ENCODE peak calls at places on chromosomes 11 and 22, in nine cellular contexts. One of them, this sample, is unnamed.

GRCh38 chr11:128483211-128483788 is 104.1 kb downstream of the ETS1 start:
- DNase-seq in H9: no peak
- DNase-seq in colonic mucosa: no peak
- DNase-seq in IMR-90: no peak
- DNase-seq in MM.1S: no peak
- DNase-seq in HepG2: no peak
- DNase-seq in nephron progenitor cell: no peak
- DNase-seq in lung: no peak
- DNase-seq in AG04450: no peak
- DNase-seq in this sample: no peak

GRCh38 chr11:47071871-47072270 is 104.8 kb downstream of the ARFGAP2 start:
- DNase-seq in H9: no peak
- DNase-seq in colonic mucosa: no peak
- DNase-seq in IMR-90: no peak
- DNase-seq in MM.1S: no peak
- DNase-seq in HepG2: no peak
- DNase-seq in nephron progenitor cell: peak
- DNase-seq in lung: no peak
- DNase-seq in AG04450: no peak
- DNase-seq in this sample: no peak

GRCh38 chr11:63548178-63548577 is 11.6 kb downstream of the PLAAT4 start:
- DNase-seq in H9: no peak
- DNase-seq in colonic mucosa: peak
- DNase-seq in IMR-90: no peak
- DNase-seq in MM.1S: no peak
- DNase-seq in HepG2: no peak
- DNase-seq in nephron progenitor cell: no peak
- DNase-seq in lung: no peak
- DNase-seq in AG04450: no peak
- DNase-seq in this sample: no peak

GRCh38 chr11:43576834-43577521 is 103.6 kb upstream of the HSD17B12 start:
- DNase-seq in H9: peak
- DNase-seq in colonic mucosa: peak
- DNase-seq in IMR-90: peak
- DNase-seq in MM.1S: peak
- DNase-seq in HepG2: peak
- DNase-seq in nephron progenitor cell: peak
- DNase-seq in lung: no peak
- DNase-seq in AG04450: no peak
- DNase-seq in this sample: peak

GRCh38 chr22:26800858-26801257 is 143.5 kb downstream of the MIAT start:
- DNase-seq in H9: peak
- DNase-seq in colonic mucosa: no peak
- DNase-seq in IMR-90: peak
- DNase-seq in MM.1S: no peak
- DNase-seq in HepG2: no peak
- DNase-seq in nephron progenitor cell: peak
- DNase-seq in lung: no peak
- DNase-seq in AG04450: peak
- DNase-seq in this sample: peak

GRCh38 chr11:116175707-116176106 is 597.1 kb downstream of the BUD13 start:
- DNase-seq in H9: no peak
- DNase-seq in colonic mucosa: peak
- DNase-seq in IMR-90: no peak
- DNase-seq in MM.1S: no peak
- DNase-seq in HepG2: no peak
- DNase-seq in nephron progenitor cell: no peak
- DNase-seq in lung: no peak
- DNase-seq in AG04450: no peak
- DNase-seq in this sample: peak

GRCh38 chr11:67266424-67267187 is at the start of gene GRK2:
- DNase-seq in H9: no peak
- DNase-seq in colonic mucosa: no peak
- DNase-seq in IMR-90: peak
- DNase-seq in MM.1S: peak
- DNase-seq in HepG2: no peak
- DNase-seq in nephron progenitor cell: peak
- DNase-seq in lung: no peak
- DNase-seq in AG04450: no peak
- DNase-seq in this sample: no peak

GRCh38 chr11:19072464-19072863 is 11.9 kb upstream of the MRGPRX2 start:
- DNase-seq in H9: no peak
- DNase-seq in colonic mucosa: peak
- DNase-seq in IMR-90: no peak
- DNase-seq in MM.1S: no peak
- DNase-seq in HepG2: no peak
- DNase-seq in nephron progenitor cell: no peak
- DNase-seq in lung: no peak
- DNase-seq in AG04450: no peak
- DNase-seq in this sample: no peak

GRCh38 chr11:118170892-118171273 is 5.6 kb downstream of the SCN2B start:
- DNase-seq in H9: no peak
- DNase-seq in colonic mucosa: no peak
- DNase-seq in IMR-90: no peak
- DNase-seq in MM.1S: no peak
- DNase-seq in HepG2: no peak
- DNase-seq in nephron progenitor cell: no peak
- DNase-seq in lung: no peak
- DNase-seq in AG04450: no peak
- DNase-seq in this sample: no peak

GRCh38 chr11:13343931-13344717 is 66.5 kb downstream of the BMAL1 start:
- DNase-seq in H9: peak
- DNase-seq in colonic mucosa: peak
- DNase-seq in IMR-90: peak
- DNase-seq in MM.1S: peak
- DNase-seq in HepG2: peak
- DNase-seq in nephron progenitor cell: peak
- DNase-seq in lung: peak
- DNase-seq in AG04450: peak
- DNase-seq in this sample: peak

GRCh38 chr11:68297812-68298658 is 14.4 kb upstream of the LRP5 start:
- DNase-seq in H9: peak
- DNase-seq in colonic mucosa: peak
- DNase-seq in IMR-90: peak
- DNase-seq in MM.1S: peak
- DNase-seq in HepG2: peak
- DNase-seq in nephron progenitor cell: peak
- DNase-seq in lung: peak
- DNase-seq in AG04450: peak
- DNase-seq in this sample: peak

GRCh38 chr11:4922304-4922703 is 1.8 kb downstream of the OR51G1 start:
- DNase-seq in H9: no peak
- DNase-seq in colonic mucosa: no peak
- DNase-seq in IMR-90: no peak
- DNase-seq in MM.1S: no peak
- DNase-seq in HepG2: no peak
- DNase-seq in nephron progenitor cell: no peak
- DNase-seq in lung: no peak
- DNase-seq in AG04450: no peak
- DNase-seq in this sample: no peak

GRCh38 chr11:62005231-62005661 is 37.8 kb upstream of the FTH1 start:
- DNase-seq in H9: no peak
- DNase-seq in colonic mucosa: no peak
- DNase-seq in IMR-90: no peak
- DNase-seq in MM.1S: no peak
- DNase-seq in HepG2: no peak
- DNase-seq in nephron progenitor cell: no peak
- DNase-seq in lung: no peak
- DNase-seq in AG04450: no peak
- DNase-seq in this sample: peak

GRCh38 chr22:49925525-49926128 is 7.2 kb downstream of the CRELD2 start:
- DNase-seq in H9: no peak
- DNase-seq in colonic mucosa: no peak
- DNase-seq in IMR-90: no peak
- DNase-seq in MM.1S: peak
- DNase-seq in HepG2: no peak
- DNase-seq in nephron progenitor cell: no peak
- DNase-seq in lung: no peak
- DNase-seq in AG04450: no peak
- DNase-seq in this sample: no peak

GRCh38 chr22:32801436-32802290 is at the start of gene TIMP3:
- DNase-seq in H9: peak
- DNase-seq in colonic mucosa: peak
- DNase-seq in IMR-90: peak
- DNase-seq in MM.1S: no peak
- DNase-seq in HepG2: no peak
- DNase-seq in nephron progenitor cell: peak
- DNase-seq in lung: peak
- DNase-seq in AG04450: peak
- DNase-seq in this sample: peak

DNA sequence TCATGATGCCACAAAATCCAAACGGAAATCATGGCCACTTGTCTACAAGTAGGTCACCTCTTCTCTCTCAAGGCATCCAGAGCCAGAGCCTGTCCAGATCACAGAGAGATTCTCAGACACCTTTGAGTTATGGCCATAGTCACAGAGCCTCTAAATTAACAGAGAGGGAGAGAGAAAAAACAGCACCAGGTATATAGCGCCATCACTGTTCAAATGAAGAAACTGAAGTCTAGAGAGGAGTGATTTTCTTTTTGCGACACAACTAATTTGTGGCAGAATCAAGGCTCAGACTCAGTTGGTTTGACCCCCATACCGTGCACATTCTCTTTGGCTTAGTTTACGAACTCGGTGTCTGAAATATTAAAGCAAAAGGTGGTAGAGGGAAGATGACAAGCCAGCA is 512.9 kb downstream of the NTM start:
- DNase-seq in H9: no peak
- DNase-seq in colonic mucosa: no peak
- DNase-seq in IMR-90: no peak
- DNase-seq in MM.1S: no peak
- DNase-seq in HepG2: no peak
- DNase-seq in nephron progenitor cell: no peak
- DNase-seq in lung: no peak
- DNase-seq in AG04450: no peak
- DNase-seq in this sample: no peak
- TF ChIP-seq CTCF in H9: peak
- TF ChIP-seq CTCF in colonic mucosa: no peak
- TF ChIP-seq CTCF in IMR-90: no peak
- TF ChIP-seq CTCF in MM.1S: no peak
- TF ChIP-seq CTCF in HepG2: no peak
- TF ChIP-seq CTCF in nephron progenitor cell: no peak
- TF ChIP-seq CTCF in lung: no peak
- TF ChIP-seq CTCF in AG04450: no peak
- TF ChIP-seq CTCF in this sample: no peak

DNA sequence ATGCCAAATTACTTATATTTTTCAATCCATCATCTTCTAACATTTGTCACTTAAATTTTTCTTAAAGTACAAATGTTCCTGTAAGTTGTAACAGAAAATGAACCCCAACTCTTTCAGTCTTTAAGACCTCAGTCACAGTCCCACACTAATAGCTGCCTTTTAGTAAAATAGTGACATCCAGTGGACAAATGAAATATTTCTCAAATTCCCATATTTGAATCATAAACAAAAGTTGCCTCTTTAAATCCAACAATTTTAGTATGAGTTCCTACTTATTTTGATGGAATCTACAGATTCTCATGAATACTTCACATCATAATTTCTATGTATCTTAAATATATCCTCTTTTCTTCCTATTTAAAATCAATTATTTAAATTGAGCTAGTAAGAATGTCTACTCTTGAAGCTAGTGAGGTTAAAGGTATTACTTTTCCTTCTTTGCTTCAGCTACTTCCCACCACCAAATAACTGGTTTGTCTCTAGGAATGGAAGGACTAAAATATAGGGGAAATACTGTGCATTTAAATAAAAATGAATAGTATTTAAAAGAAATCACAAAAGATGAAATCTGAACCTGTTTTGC is 9.2 kb downstream of the LIN7C start:
- DNase-seq in H9: no peak
- DNase-seq in colonic mucosa: no peak
- DNase-seq in IMR-90: peak
- DNase-seq in MM.1S: peak
- DNase-seq in HepG2: peak
- DNase-seq in nephron progenitor cell: no peak
- DNase-seq in lung: no peak
- DNase-seq in AG04450: no peak
- DNase-seq in this sample: no peak
- TF ChIP-seq CTCF in H9: peak
- TF ChIP-seq CTCF in colonic mucosa: peak
- TF ChIP-seq CTCF in IMR-90: peak
- TF ChIP-seq CTCF in MM.1S: peak
- TF ChIP-seq CTCF in HepG2: peak
- TF ChIP-seq CTCF in nephron progenitor cell: peak
- TF ChIP-seq CTCF in lung: no peak
- TF ChIP-seq CTCF in AG04450: peak
- TF ChIP-seq CTCF in this sample: no peak

DNA sequence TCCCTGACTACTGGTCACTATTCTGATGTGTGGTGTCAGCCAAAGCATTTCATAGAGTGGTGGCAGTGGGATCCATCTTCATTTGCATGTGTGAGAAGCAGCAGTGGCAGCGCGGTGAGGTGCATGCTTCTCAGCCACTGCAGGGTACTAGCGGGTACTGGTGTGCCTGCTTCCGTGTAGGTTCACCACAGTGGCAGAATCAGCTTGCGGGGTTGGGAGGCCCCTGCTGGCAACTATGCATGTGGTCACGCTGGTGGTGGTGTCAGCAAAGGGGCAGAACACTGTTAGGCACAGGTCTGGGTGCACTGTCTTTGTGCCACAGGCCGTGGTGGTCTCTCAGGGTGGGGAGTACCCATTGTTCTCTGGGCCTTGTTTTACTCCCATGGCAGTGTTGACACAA is 286.4 kb upstream of the TENM4 start:
- DNase-seq in H9: peak
- DNase-seq in colonic mucosa: no peak
- DNase-seq in IMR-90: no peak
- DNase-seq in MM.1S: no peak
- DNase-seq in HepG2: no peak
- DNase-seq in nephron progenitor cell: no peak
- DNase-seq in lung: no peak
- DNase-seq in AG04450: no peak
- DNase-seq in this sample: no peak
- TF ChIP-seq CTCF in H9: no peak
- TF ChIP-seq CTCF in colonic mucosa: no peak
- TF ChIP-seq CTCF in IMR-90: no peak
- TF ChIP-seq CTCF in MM.1S: no peak
- TF ChIP-seq CTCF in HepG2: no peak
- TF ChIP-seq CTCF in nephron progenitor cell: no peak
- TF ChIP-seq CTCF in lung: no peak
- TF ChIP-seq CTCF in AG04450: no peak
- TF ChIP-seq CTCF in this sample: no peak

DNA sequence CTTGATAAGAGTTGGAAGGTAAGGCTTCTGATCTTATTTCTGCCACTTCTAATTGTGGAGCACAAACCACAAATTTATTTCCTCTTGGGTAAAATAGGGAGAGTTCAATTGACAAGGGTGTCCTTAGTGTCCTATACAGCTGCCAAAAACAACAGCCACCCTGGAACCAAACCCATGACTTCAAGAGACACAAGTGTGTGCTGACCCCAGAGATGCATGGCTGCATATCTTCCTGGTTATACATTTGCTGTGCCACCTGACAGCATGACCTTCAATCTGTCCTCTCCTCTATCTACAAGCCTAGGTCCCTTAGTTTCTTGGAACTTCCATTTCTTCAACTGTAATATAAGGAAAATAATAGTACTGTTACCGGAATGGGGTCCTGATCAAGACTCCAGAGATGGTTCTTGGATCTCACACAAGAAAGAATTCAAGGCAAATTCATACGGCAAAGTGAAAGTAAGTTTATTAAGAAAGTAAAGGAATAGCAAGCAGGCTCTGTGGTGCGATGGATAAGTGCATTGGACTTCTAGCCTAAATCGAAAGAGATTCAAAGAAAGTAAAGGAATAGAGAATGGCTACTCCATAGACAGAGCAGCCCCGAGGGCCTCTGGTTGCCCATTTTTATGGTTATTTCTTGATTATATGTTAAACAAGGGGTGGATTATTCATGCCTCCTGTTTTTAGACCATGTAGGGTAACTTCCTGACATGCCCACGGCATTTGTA is 15.5 kb upstream of the TMEM123 start:
- DNase-seq in H9: no peak
- DNase-seq in colonic mucosa: no peak
- DNase-seq in IMR-90: no peak
- DNase-seq in MM.1S: peak
- DNase-seq in HepG2: no peak
- DNase-seq in nephron progenitor cell: no peak
- DNase-seq in lung: no peak
- DNase-seq in AG04450: no peak
- DNase-seq in this sample: no peak
- TF ChIP-seq CTCF in H9: no peak
- TF ChIP-seq CTCF in colonic mucosa: no peak
- TF ChIP-seq CTCF in IMR-90: no peak
- TF ChIP-seq CTCF in MM.1S: no peak
- TF ChIP-seq CTCF in HepG2: no peak
- TF ChIP-seq CTCF in nephron progenitor cell: no peak
- TF ChIP-seq CTCF in lung: no peak
- TF ChIP-seq CTCF in AG04450: no peak
- TF ChIP-seq CTCF in this sample: no peak

This sample was measured in WERI-Rb-1.